ENCODE peak calls at places on chromosomes 16 and 17, in nine cellular contexts. E, Y, B, D, V, A, Z, R and L are unnamed samples.

GRCh38 chr16:17149904-17150483 is 320.8 kb downstream of the XYLT1 start:
- DNase-seq in E (no peak), Y (no peak), B (no peak), D (no peak), V (no peak), A (peak; percentile 46), Z (no peak), R (no peak), L (no peak)

GRCh38 chr16:10067406-10067805 is 114.8 kb downstream of the GRIN2A start:
- DNase-seq in E (no peak), Y (no peak), B (no peak), D (no peak), V (no peak), A (no peak), Z (no peak), R (no peak), L (no peak)

GRCh38 chr17:37802712-37803416 is 58.0 kb upstream of the HNF1B start:
- DNase-seq in E (peak; percentile 47), Y (no peak), B (peak; percentile 63), D (no peak), V (no peak), A (no peak), Z (no peak), R (no peak), L (no peak)

GRCh38 chr17:80105762-80106161 is 4.4 kb downstream of the GAA start:
- DNase-seq in E (no peak), Y (no peak), B (peak; percentile 52), D (peak; percentile 58), V (peak; percentile 43), A (no peak), Z (peak; percentile 39), R (no peak), L (no peak)

GRCh38 chr17:69357701-69358100 is 30.8 kb upstream of the ABCA5 start:
- DNase-seq in E (no peak), Y (no peak), B (peak; percentile 4), D (no peak), V (no peak), A (no peak), Z (no peak), R (no peak), L (no peak)

GRCh38 chr16:81636298-81636960 is 142.7 kb upstream of the PLCG2 start:
- DNase-seq in E (no peak), Y (no peak), B (no peak), D (no peak), V (no peak), A (no peak), Z (no peak), R (no peak), L (no peak)

GRCh38 chr17:74816883-74817620 is 40.9 kb upstream of the NAT9 start:
- DNase-seq in E (no peak), Y (no peak), B (no peak), D (no peak), V (no peak), A (no peak), Z (no peak), R (no peak), L (no peak)

GRCh38 chr16:81004646-81005353 is 1.9 kb downstream of the CMC2 start:
- DNase-seq in E (no peak), Y (no peak), B (peak; percentile 77), D (no peak), V (no peak), A (peak; percentile 29), Z (no peak), R (no peak), L (peak; percentile 35)

GRCh38 chr17:56185905-56186783 is 32.9 kb downstream of the ANKFN1 start:
- DNase-seq in E (peak; percentile 83), Y (no peak), B (peak; percentile 63), D (no peak), V (no peak), A (no peak), Z (no peak), R (no peak), L (peak; percentile 48)

GRCh38 chr17:65143899-65144590 is 6.9 kb downstream of the RGS9 start:
- DNase-seq in E (no peak), Y (no peak), B (no peak), D (no peak), V (no peak), A (no peak), Z (no peak), R (no peak), L (no peak)

GRCh38 chr16:31248344-31248743 is 11.4 kb upstream of the ITGAM start:
- DNase-seq in E (no peak), Y (no peak), B (no peak), D (no peak), V (no peak), A (no peak), Z (no peak), R (no peak), L (no peak)

DNA sequence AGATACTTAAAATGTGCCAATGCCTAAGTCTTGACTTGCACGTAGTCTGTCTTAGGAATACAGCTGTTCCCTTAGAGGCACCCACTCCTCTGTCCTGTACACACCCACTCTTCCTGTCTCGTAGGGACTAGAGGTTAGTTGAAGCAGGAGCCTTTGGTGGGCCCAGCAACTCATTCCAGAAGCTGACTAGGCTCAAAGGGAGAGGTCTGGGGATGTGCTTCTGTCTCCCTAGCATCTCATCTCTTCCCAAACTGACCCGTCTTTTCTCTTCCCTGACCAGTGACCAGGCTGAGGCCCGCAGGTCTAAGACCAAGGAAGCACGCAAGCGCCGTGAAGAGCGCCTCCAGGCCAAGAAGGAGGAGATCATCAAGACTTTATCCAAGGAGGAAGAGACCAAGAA is 4.2 kb downstream of the RPL19 start:
- DNase-seq in E (no peak), Y (no peak), B (no peak), D (no peak), V (no peak), A (no peak), Z (no peak), R (no peak), L (no peak)
- H3K4me3 ChIP-seq in E (no peak overlapping the region), Y (no peak overlapping the region), B (no peak overlapping the region), D (no peak overlapping the region), V (no peak overlapping the region), A (no peak overlapping the region), Z (no peak overlapping the region), R (no peak overlapping the region), L (no peak overlapping the region)

DNA sequence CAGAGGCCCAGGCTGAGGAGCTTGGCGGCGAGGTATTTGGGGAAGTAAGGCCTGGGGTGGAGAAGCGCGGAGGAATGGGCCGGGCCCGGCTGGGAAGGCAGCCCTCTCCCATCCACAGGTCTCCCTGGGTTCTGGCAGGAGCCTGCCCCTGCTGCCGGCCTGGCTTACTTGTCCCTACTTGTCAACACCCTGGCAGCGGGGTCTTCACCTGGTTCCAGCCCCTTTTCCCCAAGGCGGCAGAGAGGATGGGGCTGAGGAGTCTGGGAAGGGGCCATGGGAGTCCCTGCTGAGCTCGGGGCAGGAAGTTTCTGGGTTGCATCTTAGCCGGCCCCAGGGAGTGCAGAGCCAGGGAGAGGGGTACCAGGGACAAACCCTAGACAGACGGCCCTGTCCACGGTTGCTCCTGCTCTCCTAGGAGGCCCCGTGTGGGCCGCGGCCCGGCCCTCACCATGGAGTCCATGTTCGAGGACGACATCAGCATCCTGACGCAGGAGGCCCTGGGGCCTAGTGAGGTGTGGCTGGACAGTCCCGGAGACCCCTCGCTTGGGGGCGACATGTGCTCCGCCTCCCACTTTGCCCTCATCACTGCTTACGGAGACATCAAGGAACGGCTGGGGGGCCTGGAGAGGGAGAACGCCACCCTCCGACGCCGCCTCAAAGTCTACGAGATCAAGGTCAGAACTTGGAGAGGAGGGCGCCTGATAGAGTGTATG is 1.9 kb downstream of the TBKBP1 start:
- DNase-seq in E (no peak), Y (no peak), B (no peak), D (no peak), V (no peak), A (no peak), Z (no peak), R (no peak), L (no peak)
- H3K4me3 ChIP-seq in E (peak overlapping the region; percentile 69), Y (peak overlapping the region; percentile 99), B (peak overlapping the region; percentile 55), D (peak overlapping the region; percentile 91), V (no peak overlapping the region), A (peak overlapping the region; percentile 75), Z (peak overlapping the region; percentile 94), R (no peak overlapping the region), L (peak overlapping the region; percentile 63)

GRCh38 chr16:87212026-87212425 is 105.2 kb downstream of the C16orf95 start:
- DNase-seq in E (peak; percentile 66), Y (no peak), B (no peak), D (no peak), V (no peak), A (no peak), Z (no peak), R (no peak), L (no peak)
- H3K4me3 ChIP-seq in E (no peak overlapping the region), Y (no peak overlapping the region), B (no peak overlapping the region), D (no peak overlapping the region), V (no peak overlapping the region), A (no peak overlapping the region), Z (no peak overlapping the region), R (no peak overlapping the region), L (no peak overlapping the region)

GRCh38 chr17:40517981-40518380 is 16.6 kb upstream of the TNS4 start:
- DNase-seq in E (no peak), Y (no peak), B (no peak), D (no peak), V (no peak), A (no peak), Z (no peak), R (no peak), L (no peak)

GRCh38 chr17:40516581-40517285 is 15.3 kb upstream of the TNS4 start:
- DNase-seq in E (no peak), Y (no peak), B (no peak), D (no peak), V (peak; percentile 74), A (no peak), Z (no peak), R (peak; percentile 80), L (no peak)

GRCh38 chr17:40517286-40517662 is 15.9 kb upstream of the TNS4 start:
- DNase-seq in E (no peak), Y (no peak), B (no peak), D (no peak), V (no peak), A (no peak), Z (no peak), R (no peak), L (no peak)

GRCh38 chr17:40519089-40519775 is 17.8 kb upstream of the TNS4 start:
- DNase-seq in E (no peak), Y (no peak), B (no peak), D (no peak), V (no peak), A (no peak), Z (no peak), R (no peak), L (no peak)

DNA sequence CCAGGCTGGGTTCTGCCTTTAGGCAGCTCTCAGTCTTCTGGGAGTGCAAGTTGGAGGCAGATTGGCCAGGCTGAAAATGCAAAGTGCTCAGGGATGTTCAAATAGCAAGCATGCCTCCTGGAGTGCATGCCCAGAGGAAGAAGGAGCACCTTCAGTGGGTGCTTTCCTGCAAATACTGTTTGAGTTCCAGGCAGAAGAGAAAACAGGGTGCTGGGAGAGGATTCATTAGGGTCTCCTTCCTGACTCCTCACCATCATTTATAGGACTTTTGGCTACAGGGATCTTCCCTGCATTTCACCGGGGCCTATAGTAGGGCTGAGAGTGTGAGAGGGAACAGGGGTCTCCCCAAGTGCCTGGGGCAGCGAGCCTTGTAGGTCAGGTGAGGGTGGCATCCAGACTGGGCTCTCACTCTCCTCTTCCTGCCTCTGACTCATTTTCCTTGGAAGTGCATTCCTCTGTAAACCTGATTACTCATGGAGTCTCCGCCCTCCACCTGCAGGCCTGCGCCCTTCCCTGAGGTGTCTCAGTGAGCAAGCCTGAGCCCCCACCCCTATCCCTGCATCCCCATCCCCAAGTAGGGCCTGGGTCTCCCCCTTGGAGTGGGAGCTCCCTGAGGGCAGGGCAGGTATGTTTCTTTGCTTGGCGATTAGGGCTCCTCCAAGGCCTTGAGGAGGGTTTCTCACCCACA is 17.1 kb upstream of the TNS4 start:
- DNase-seq in E (no peak), Y (no peak), B (no peak), D (no peak), V (no peak), A (no peak), Z (no peak), R (no peak), L (no peak)
- H3K4me3 ChIP-seq in E (no peak overlapping the region), Y (no peak overlapping the region), B (no peak overlapping the region), D (peak overlapping the region; percentile 46), V (no peak overlapping the region), A (no peak overlapping the region), Z (no peak overlapping the region), R (no peak overlapping the region), L (no peak overlapping the region)